ENCODE peak calls at places on chromosomes 11 and 22, in six cellular contexts. B, T, J, L, F and N are unnamed samples. For H3K4me1, the result is how much of the 10 kb centered on the place peaks cover.

GRCh38 chr22:32817137-32817536 is 15.6 kb downstream of the TIMP3 start:
- DNase-seq in F (no peak), B (no peak), T (no peak), J (peak), L (no peak), N (no peak)

GRCh38 chr11:122882809-122883681 is 486 bp downstream of the JHY start:
- DNase-seq in T (peak), L (peak), B (peak), J (peak), F (peak), N (peak)

GRCh38 chr11:125773516-125773915 is 5.1 kb downstream of the PATE2 start:
- DNase-seq in L (no peak), J (no peak), B (no peak), F (no peak), T (no peak), N (no peak)

GRCh38 chr22:35708917-35709316 is 8.8 kb upstream of the APOL5 start:
- DNase-seq in F (no peak), J (no peak), T (no peak), B (no peak), L (no peak), N (no peak)

GRCh38 chr22:21921729-21922128 is 30.9 kb downstream of the PPM1F start:
- DNase-seq in J (no peak), T (no peak), F (no peak), B (no peak), L (no peak), N (no peak)

GRCh38 chr11:80967649-80968048 is 1526.8 kb upstream of the TENM4 start:
- DNase-seq in T (no peak), B (no peak), L (no peak), F (no peak), J (no peak), N (no peak)

GRCh38 chr22:19988965-19989724 is 27.5 kb downstream of the ARVCF start:
- DNase-seq in T (no peak), L (no peak), F (no peak), J (peak), B (no peak), N (no peak)

GRCh38 chr11:126654886-126655806 is 299.7 kb downstream of the ST3GAL4 start:
- DNase-seq in F (no peak), L (no peak), B (no peak), T (no peak), J (no peak), N (no peak)

GRCh38 chr11:131193101-131193501 is 177.3 kb upstream of the NTM start:
- DNase-seq in T (no peak), L (no peak), F (no peak), J (no peak), B (no peak), N (no peak)

GRCh38 chr11:44443836-44444769 is 121.4 kb upstream of the CD82 start:
- DNase-seq in B (no peak), L (no peak), J (no peak), T (no peak), F (no peak), N (no peak)

GRCh38 chr11:132623496-132623895 is 908.8 kb downstream of the OPCML start:
- DNase-seq in J (no peak), L (no peak), B (no peak), T (no peak), F (no peak), N (no peak)

GRCh38 chr11:130146797-130147196 is 12.8 kb upstream of the ST14 start:
- DNase-seq in J (peak), L (peak), T (no peak), F (peak), B (no peak), N (no peak)

GRCh38 chr22:37193629-37194191 is 5.7 kb upstream of the C1QTNF6 start:
- DNase-seq in L (no peak), F (peak), J (no peak), B (no peak), T (no peak), N (no peak)

GRCh38 chr22:41517172-41518047 is 26.9 kb downstream of the POLR3H start:
- DNase-seq in B (peak), T (peak), L (peak), J (peak), F (no peak), N (peak)
- H3K27ac ChIP-seq in B (no peak), T (no peak), L (peak), J (peak), F (no peak), N (no peak)

GRCh38 chr11:133746663-133747306 is 98.5 kb downstream of the SPATA19 start:
- DNase-seq in J (no peak), L (no peak), F (no peak), B (no peak), T (no peak), N (no peak)

GRCh38 chr11:133742388-133742787 is 102.9 kb downstream of the SPATA19 start:
- DNase-seq in J (no peak), B (no peak), F (no peak), T (no peak), L (no peak), N (no peak)

GRCh38 chr11:133745791-133746190 is 99.5 kb downstream of the SPATA19 start:
- DNase-seq in F (no peak), T (no peak), J (no peak), L (no peak), B (no peak), N (no peak)

GRCh38 chr11:133753150-133753549 is 92.2 kb downstream of the SPATA19 start:
- DNase-seq in L (no peak), B (no peak), F (no peak), J (no peak), T (no peak), N (no peak)

DNA sequence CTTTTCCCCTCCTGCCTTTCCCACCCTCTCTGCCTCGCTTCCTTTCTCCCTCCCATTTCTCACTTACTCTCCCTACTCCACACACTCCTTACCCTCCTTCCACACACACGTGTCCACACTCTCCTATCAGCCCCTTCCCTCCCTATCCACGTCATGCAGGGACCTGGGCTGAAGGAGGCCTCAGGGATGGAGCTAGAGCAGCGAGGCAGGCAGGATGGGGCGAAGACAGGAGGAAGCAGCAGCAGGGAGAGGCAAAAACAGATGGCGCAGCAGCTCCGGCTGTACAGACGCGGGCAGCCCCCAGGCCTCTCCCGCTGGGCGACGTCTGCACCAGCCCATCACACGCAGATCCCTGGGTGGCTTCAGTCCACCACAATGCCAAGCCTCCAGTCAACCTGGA is 97.9 kb downstream of the SPATA19 start:
- DNase-seq in T (no peak), B (no peak), F (no peak), J (no peak), L (no peak), N (no peak)
- H3K4me3 ChIP-seq in T (no peak), B (no peak), F (no peak), J (no peak), L (no peak), N (no peak)

DNA sequence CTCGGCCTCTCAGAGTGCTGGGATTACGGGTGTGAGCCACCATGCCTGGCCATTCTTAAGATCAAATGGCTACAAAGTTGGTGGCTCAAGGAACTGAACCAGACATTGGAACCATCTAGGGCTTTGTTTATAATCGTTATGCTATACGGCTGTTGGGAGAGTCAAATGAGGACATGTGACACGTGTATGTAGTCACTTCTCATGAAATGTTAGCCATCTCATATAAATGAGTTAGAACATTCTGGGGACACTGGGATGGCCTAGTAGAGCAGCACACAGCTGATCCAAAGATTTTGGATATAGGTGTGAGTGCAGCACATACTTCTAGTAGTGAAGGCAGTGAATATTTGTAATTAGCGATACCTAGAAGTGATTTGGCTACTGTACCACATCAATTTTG is 6.6 kb upstream of the RBM4 start:
- DNase-seq in F (no peak), J (no peak), L (no peak), B (no peak), T (no peak), N (no peak)
- H3K4me1 ChIP-seq in F (under half), J (under half), L (under half), B (under half), T (under half), N (under half)

GRCh38 chr22:31139866-31140716 is at the start of gene PLA2G3:
- DNase-seq in T (peak), L (no peak), J (no peak), B (peak), F (no peak), N (no peak)
- H3K27ac ChIP-seq in T (peak), L (no peak), J (no peak), B (peak), F (no peak), N (no peak)

DNA sequence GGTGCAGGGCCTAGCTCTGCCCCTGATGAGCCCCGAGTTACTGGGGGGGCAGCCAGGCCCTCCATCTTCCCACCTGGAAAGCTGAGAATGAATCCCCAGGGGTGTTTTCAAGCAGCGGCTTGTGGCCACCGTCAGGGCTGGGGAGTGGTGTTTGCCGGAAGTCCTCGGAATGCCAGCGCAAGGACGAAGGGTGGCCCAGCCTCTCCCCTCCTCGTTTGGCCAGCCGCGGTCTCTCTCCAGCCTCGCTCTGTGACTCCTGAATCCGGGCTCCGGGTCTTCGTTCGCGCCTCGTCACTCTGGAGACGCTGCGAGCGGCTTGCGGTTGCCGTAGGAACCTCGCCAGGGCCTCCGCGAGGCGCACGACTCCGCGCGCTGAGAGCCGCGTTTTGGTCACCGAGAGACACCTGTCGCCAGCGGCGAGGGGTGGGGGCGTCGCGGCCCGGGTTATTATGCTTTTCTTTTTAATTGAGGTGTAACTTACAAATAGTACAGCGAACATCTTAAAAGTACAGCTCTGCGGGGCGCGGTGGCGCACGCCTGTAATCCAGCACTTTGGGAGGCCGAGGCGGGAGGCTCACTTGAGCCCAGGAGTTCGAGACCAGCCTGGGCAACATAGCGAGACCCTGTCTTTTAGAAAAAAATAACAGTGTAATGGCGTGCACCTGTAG is 6.3 kb upstream of the KDELR3 start:
- DNase-seq in J (peak), F (peak), B (peak), T (peak), L (peak), N (peak)
- H3K4me3 ChIP-seq in J (peak), F (no peak), B (no peak), T (no peak), L (peak), N (no peak)

GRCh38 chr22:29629382-29630179 is 26.1 kb downstream of the NF2 start:
- DNase-seq in J (no peak), B (no peak), L (no peak), T (no peak), F (no peak), N (no peak)
- H3K4me1 ChIP-seq in J (under half), B (under half), L (under half), T (under half), F (under half), N (half or more)

GRCh38 chr11:13118194-13118593 is 109.1 kb downstream of the RASSF10 start:
- DNase-seq in J (no peak), L (peak), T (no peak), B (no peak), F (no peak), N (peak)

GRCh38 chr11:13116491-13116890 is 107.4 kb downstream of the RASSF10 start:
- DNase-seq in B (no peak), L (no peak), J (no peak), F (no peak), T (no peak), N (no peak)

GRCh38 chr11:13117344-13117743 is 108.2 kb downstream of the RASSF10 start:
- DNase-seq in L (peak), J (no peak), T (no peak), B (no peak), F (no peak), N (no peak)

GRCh38 chr11:13111813-13112130 is 102.7 kb downstream of the RASSF10 start:
- DNase-seq in B (no peak), L (no peak), J (no peak), F (no peak), T (no peak), N (no peak)

DNA sequence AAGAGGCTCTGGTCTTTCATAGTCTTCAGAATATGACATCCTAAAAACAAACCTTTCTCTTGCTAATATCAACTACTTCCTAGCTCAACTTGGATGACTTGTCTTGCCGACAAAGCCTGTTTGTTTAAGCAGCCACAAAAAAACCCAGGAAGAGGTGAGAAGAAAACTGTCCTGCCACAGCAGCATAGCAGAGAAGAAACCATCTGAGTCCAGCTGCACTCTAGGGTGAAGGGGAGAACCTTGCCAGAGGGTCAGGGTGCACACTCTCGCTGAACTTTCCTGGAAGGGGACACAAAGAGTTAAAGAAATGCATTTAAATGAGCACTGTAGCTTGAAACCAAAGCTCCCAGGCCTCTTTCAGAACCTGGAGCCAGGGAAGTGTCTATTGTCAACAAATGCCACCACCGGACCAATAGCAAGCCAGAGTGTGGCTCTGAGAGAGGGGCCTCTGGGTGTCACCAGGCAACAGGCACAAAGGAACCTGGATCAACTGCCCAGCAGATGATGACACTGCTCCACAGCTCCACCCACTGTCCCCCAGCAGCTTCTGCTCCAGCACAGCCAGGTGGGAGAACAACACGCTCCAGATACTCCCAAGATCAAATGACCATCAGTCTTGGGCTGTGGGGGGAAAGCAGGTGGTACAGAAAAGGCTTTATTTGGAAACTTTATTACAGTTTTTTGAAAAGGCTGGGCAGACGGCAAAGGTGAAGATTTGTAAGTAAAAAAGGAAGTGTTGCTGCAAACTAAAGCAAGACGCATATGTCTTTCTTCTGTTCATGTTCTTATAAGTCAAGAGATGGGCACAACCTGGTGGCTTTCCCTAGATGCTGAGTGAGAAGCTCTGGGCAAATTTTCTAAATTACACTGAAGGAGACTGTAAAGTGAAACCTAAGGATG is 105.7 kb downstream of the RASSF10 start:
- DNase-seq in F (no peak), L (no peak), T (peak), B (peak), J (no peak), N (no peak)
- H3K27ac ChIP-seq in F (no peak), L (no peak), T (peak), B (no peak), J (no peak), N (no peak)